ENCODE peak calls at places on chromosomes 12 and 14, in six cellular contexts. J is tibial nerve, I is tibial artery, X is mammary epithelial cell, Q is colonic mucosa, Z is Panc1. V is an unnamed sample. For H3K4me1, the result is how much of the 10 kb centered on the place peaks cover.

GRCh38 chr12:42588981-42589464 is 523 bp downstream of the PRICKLE1 start:
- DNase-seq in X (peak), Z (no peak), J (no peak), Q (no peak), I (peak), V (peak)

GRCh38 chr14:32083789-32084188 is 6.7 kb downstream of the ARHGAP5 start:
- DNase-seq in Z (no peak), Q (no peak), J (no peak), I (no peak), X (no peak), V (no peak)

GRCh38 chr12:111268738-111269572 is 99.9 kb downstream of the PHETA1 start:
- DNase-seq in Z (no peak), Q (no peak), X (no peak), I (no peak), J (no peak), V (no peak)

GRCh38 chr14:22824711-22825359 is 4.9 kb upstream of the MRPL52 start:
- DNase-seq in Q (no peak), I (no peak), J (no peak), Z (no peak), X (peak), V (no peak)

GRCh38 chr14:53180272-53181221 is 27.4 kb upstream of the DDHD1 start:
- DNase-seq in X (no peak), Z (no peak), J (no peak), I (no peak), Q (no peak), V (no peak)

GRCh38 chr12:109947511-109947910 is 47.4 kb downstream of the TCHP start:
- DNase-seq in J (no peak), X (peak), I (no peak), Z (no peak), Q (no peak), V (no peak)

GRCh38 chr14:33404054-33404453 is 465.4 kb downstream of the NPAS3 start:
- DNase-seq in Q (no peak), X (peak), Z (no peak), J (no peak), I (no peak), V (no peak)

GRCh38 chr12:111322336-111323250 is 46.3 kb downstream of the PHETA1 start:
- DNase-seq in I (no peak), Z (no peak), X (no peak), Q (no peak), J (no peak), V (no peak)

GRCh38 chr14:97412933-97413574 is 615.9 kb downstream of the VRK1 start:
- DNase-seq in I (no peak), X (no peak), Z (no peak), J (no peak), Q (no peak), V (no peak)

GRCh38 chr12:130560321-130560720 is 155.8 kb downstream of the RIMBP2 start:
- DNase-seq in Q (no peak), J (no peak), I (no peak), Z (no peak), X (no peak), V (no peak)

GRCh38 chr14:52013984-52014600 is 24.7 kb downstream of the RTRAF start:
- DNase-seq in I (no peak), Q (no peak), Z (no peak), J (no peak), X (no peak), V (no peak)

GRCh38 chr12:65561798-65562382 is 262.4 kb upstream of the HMGA2 start:
- DNase-seq in I (no peak), Z (no peak), J (no peak), Q (no peak), X (peak), V (no peak)

GRCh38 chr14:88492272-88493089 is 62.3 kb downstream of the PTPN21 start:
- DNase-seq in Q (peak), J (peak), X (peak), Z (peak), I (peak), V (no peak)

GRCh38 chr12:112309797-112310196 is 72.4 kb downstream of the HECTD4 start:
- DNase-seq in I (no peak), Q (no peak), J (no peak), Z (no peak), X (no peak), V (no peak)

GRCh38 chr12:112183591-112184021 is 58.2 kb downstream of the TRAFD1 start:
- DNase-seq in Q (no peak), I (no peak), Z (no peak), J (no peak), X (peak), V (no peak)

GRCh38 chr12:131764738-131765137 is 53.8 kb downstream of the SFSWAP start:
- DNase-seq in Z (no peak), Q (no peak), X (no peak), I (no peak), J (no peak), V (no peak)

GRCh38 chr12:19719650-19720049 is 280.4 kb downstream of the AEBP2 start:
- DNase-seq in I (no peak), J (no peak), Q (no peak), Z (no peak), X (no peak), V (no peak)

GRCh38 chr12:104641862-104642261 is 185.1 kb downstream of the CHST11 start:
- DNase-seq in Q (no peak), I (no peak), J (peak), Z (no peak), X (no peak), V (no peak)

GRCh38 chr12:102905229-102905628 is 11.8 kb downstream of the PAH start:
- DNase-seq in Z (no peak), X (no peak), I (no peak), J (no peak), Q (no peak), V (no peak)

GRCh38 chr12:107564946-107565345 is 120.7 kb upstream of the PWP1 start:
- DNase-seq in J (no peak), X (peak), Z (no peak), I (no peak), Q (no peak), V (no peak)

GRCh38 chr14:92539875-92540274 is 26.3 kb downstream of the RIN3 start:
- DNase-seq in Z (no peak), I (no peak), J (no peak), Q (no peak), X (no peak), V (no peak)

GRCh38 chr12:57001448-57001906 is 4.9 kb downstream of the ZBTB39 start:
- DNase-seq in Z (peak), J (peak), I (peak), X (peak), Q (peak), V (peak)

GRCh38 chr12:124493809-124494750 is 73.3 kb downstream of the NCOR2 start:
- DNase-seq in X (no peak), Q (no peak), I (no peak), J (no peak), Z (no peak), V (no peak)

GRCh38 chr12:19130224-19131019 is 889 bp downstream of the PLEKHA5 start:
- DNase-seq in I (peak), Q (peak), J (peak), X (peak), Z (no peak), V (peak)

GRCh38 chr12:19434538-19434937 is 4.8 kb upstream of the AEBP2 start:
- DNase-seq in I (no peak), Z (no peak), Q (no peak), X (no peak), J (no peak), V (no peak)

GRCh38 chr12:84875241-84875640 is 37.4 kb downstream of the SLC6A15 start:
- DNase-seq in Q (no peak), X (no peak), Z (no peak), I (no peak), J (no peak), V (no peak)

GRCh38 chr14:68140801-68141200 is 321.2 kb downstream of the RAD51B start:
- DNase-seq in J (no peak), I (no peak), Q (no peak), Z (no peak), X (no peak), V (no peak)

DNA sequence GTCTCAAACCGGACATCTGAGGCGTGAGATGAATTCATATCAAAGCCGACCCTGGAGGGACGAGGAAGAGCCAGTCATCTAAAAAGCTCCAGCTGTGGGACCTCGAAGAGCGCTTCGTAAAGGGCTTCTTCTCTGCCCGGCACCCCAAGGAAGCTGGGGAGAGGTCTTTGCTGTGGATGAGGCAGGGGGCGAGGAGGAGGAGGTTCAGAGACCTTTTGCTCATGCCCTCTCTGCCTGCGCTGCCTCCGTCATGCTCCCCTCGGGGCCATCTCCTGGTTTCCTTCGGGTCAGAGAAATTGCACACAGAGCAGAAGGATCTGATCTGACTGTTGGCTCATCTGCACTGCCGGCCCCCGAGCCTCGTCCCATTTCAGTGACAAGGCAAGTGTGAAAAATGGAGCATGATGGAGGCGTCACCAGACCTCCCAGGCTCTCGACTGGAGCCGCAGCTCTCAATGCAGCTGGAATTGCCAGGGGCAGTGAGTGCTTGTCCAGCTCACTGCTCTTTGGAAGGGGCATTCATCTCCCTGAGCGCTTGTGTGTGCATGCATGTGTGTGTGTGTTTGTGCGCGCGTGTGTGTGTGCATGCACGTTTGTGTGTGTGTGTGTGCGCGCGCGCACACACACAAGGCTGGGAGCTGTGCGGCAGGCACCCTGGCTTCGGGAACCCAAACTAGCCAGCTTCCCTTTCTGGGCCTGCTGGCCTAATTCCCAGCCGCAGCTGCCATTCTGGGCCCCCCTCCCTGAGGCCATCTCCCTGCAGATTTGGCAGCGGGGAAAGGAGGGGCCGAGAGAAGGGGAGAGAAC is 9.2 kb downstream of the CABP1 start:
- DNase-seq in Z (no peak), J (no peak), I (no peak), X (no peak), Q (no peak), V (no peak)
- H3K4me3 ChIP-seq in Z (no peak), J (no peak), I (peak), X (no peak), Q (no peak), V (no peak)

DNA sequence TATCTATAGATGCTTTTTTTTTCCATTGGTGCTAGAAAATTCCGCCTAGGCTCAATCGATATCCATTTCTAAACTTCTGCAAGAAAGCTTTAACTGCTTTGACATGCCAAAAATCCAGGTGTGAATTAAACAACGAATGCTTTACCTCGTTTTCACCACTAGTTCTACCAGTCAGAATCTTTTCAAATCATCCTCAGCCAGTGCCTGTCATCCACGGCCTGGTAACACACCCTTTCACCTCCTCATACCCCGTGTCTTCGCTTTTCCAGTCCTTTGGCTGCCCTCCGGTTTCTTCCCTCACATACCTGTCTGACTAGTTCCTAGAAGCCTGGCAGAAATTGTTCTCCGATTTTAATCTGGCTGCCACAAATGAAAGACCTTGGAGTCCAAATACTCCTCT is 1.4 kb upstream of the PHC1 start:
- DNase-seq in Q (no peak), I (no peak), X (peak), Z (no peak), J (no peak), V (no peak)
- TF ChIP-seq CTCF in Q (no peak), I (no peak), X (peak), Z (peak), J (no peak), V (no peak)

GRCh38 chr14:69661194-69661537 is 49.8 kb downstream of the SUSD6 start:
- DNase-seq in X (no peak), Z (no peak), J (no peak), I (no peak), Q (no peak), V (no peak)
- H3K4me1 ChIP-seq in X (under half), Z (under half), J (under half), I (half or more), Q (under half), V (under half)

DNA sequence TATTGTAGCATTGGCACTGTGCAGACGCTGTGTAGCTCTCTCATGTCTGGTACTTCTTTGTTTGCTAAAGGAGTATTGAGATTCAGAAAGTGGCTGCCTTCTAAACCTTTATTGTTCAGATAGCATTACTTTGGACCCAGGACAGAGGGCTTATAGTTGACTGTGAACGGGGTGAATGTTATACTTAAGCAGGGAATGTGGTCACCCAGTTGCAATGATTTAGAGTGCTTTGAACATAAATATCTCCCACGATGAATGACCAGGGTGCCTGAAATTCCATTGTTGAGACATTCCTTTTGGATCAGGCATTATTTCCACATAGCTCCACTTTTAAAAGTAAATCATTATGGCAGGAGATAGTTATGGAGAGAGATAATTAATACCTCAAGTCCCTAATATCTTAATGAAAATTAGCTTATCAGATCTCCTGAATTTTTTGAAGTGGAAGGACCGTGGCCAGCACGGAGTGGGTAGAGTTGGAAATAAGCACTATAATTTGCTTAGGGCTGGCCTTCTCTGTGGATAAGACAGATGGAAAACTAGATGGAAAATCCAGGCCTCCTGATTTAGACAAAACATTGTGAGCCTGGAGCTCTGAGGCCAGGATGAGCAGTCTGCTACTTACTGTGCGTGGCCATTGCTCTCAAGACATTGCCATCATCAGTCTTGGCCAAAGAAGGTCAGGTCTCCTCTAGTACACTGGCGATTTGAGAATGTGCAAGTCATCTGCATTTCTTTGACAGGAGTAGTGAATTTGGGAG is 114.5 kb downstream of the ETV6 start:
- DNase-seq in I (no peak), J (no peak), Z (no peak), X (no peak), Q (no peak), V (no peak)
- H3K4me3 ChIP-seq in I (no peak), J (no peak), Z (no peak), X (no peak), Q (no peak), V (no peak)

GRCh38 chr14:99899578-99900178 is 106.5 kb downstream of the EML1 start:
- DNase-seq in X (no peak), J (no peak), Q (no peak), Z (no peak), I (no peak), V (no peak)
- TF ChIP-seq CTCF in X (peak), J (peak), Q (peak), Z (peak), I (peak), V (peak)

DNA sequence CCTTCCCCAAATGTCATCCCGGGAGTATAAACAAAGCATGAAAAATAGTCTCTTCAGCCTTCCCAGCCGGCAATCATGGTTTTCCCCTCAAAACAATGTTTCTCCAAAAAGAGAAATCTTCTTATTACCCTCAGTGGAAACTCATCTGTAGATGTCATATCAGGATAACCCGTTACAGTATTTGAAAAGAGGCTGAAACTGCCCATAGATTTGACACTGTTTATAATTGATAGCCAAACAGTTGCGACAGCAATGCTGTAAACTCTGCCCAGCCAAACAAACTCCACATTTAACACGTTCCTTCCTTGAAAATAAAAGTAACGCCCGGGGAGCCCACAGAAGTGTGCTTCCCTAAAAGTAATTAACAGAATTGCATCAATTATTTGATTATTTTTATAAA is 201.3 kb upstream of the FOXN3 start:
- DNase-seq in Z (no peak), X (no peak), Q (peak), I (no peak), J (no peak), V (no peak)
- H3K4me1 ChIP-seq in Z (under half), X (under half), Q (under half), I (under half), J (under half), V (under half)